ENCODE peak calls at places on chromosome 11, in six cellular contexts. One of them, this sample, is unnamed.

GRCh38 chr11:107040447-107041444 is 22.5 kb upstream of the GUCY1A2 start:
- DNase-seq in LHCN-M2: peak
- DNase-seq in PC-9: no peak
- DNase-seq in activated CD4-positive, CD25-positive, alpha-beta regulatory T cell: no peak
- DNase-seq in mucosa of gallbladder: no peak
- DNase-seq in GM23338: no peak
- DNase-seq in this sample: no peak

GRCh38 chr11:69115586-69116560 is 39.9 kb upstream of the SMIM38 start:
- DNase-seq in PC-9: peak
- DNase-seq in LHCN-M2: no peak
- DNase-seq in GM23338: no peak
- DNase-seq in mucosa of gallbladder: peak
- DNase-seq in activated CD4-positive, CD25-positive, alpha-beta regulatory T cell: no peak
- DNase-seq in this sample: no peak

GRCh38 chr11:72349616-72350218 is 84.6 kb downstream of the CLPB start:
- DNase-seq in activated CD4-positive, CD25-positive, alpha-beta regulatory T cell: no peak
- DNase-seq in mucosa of gallbladder: peak
- DNase-seq in LHCN-M2: peak
- DNase-seq in GM23338: no peak
- DNase-seq in PC-9: no peak
- DNase-seq in this sample: no peak

GRCh38 chr11:74754507-74755255 is 6.0 kb downstream of the RNF169 start:
- DNase-seq in activated CD4-positive, CD25-positive, alpha-beta regulatory T cell: no peak
- DNase-seq in mucosa of gallbladder: no peak
- DNase-seq in LHCN-M2: peak
- DNase-seq in PC-9: peak
- DNase-seq in GM23338: no peak
- DNase-seq in this sample: no peak

GRCh38 chr11:65066315-65066714 is 8.0 kb upstream of the NAALADL1 start:
- DNase-seq in mucosa of gallbladder: no peak
- DNase-seq in GM23338: no peak
- DNase-seq in PC-9: no peak
- DNase-seq in LHCN-M2: no peak
- DNase-seq in activated CD4-positive, CD25-positive, alpha-beta regulatory T cell: no peak
- DNase-seq in this sample: no peak

GRCh38 chr11:59678118-59678812 is 9.4 kb upstream of the PATL1 start:
- DNase-seq in mucosa of gallbladder: no peak
- DNase-seq in activated CD4-positive, CD25-positive, alpha-beta regulatory T cell: no peak
- DNase-seq in LHCN-M2: peak
- DNase-seq in PC-9: no peak
- DNase-seq in GM23338: no peak
- DNase-seq in this sample: no peak

GRCh38 chr11:70364745-70365535 is 33.4 kb upstream of the CTTN start:
- DNase-seq in activated CD4-positive, CD25-positive, alpha-beta regulatory T cell: peak
- DNase-seq in LHCN-M2: no peak
- DNase-seq in GM23338: no peak
- DNase-seq in PC-9: no peak
- DNase-seq in mucosa of gallbladder: no peak
- DNase-seq in this sample: peak

GRCh38 chr11:5604896-5605295 is 8.5 kb downstream of the TRIM6 start:
- DNase-seq in mucosa of gallbladder: no peak
- DNase-seq in LHCN-M2: no peak
- DNase-seq in GM23338: no peak
- DNase-seq in activated CD4-positive, CD25-positive, alpha-beta regulatory T cell: no peak
- DNase-seq in PC-9: no peak
- DNase-seq in this sample: no peak